ENCODE peak calls at places on chromosomes 12 and 14, in eight cellular contexts. V is adipocyte; I is PC-9; H is CD4-positive, CD25-positive, alpha-beta regulatory T cell; N is adrenal gland; B is CD8-positive, alpha-beta T cell; W is effector memory CD4-positive, alpha-beta T cell; C is left ventricle myocardium inferior. J is an unnamed sample. For H3K9me3, the result is how much of the 10 kb centered on the place peaks cover.

GRCh38 chr12:128791395-128792322 is 32.1 kb downstream of the SLC15A4 start:
- DNase-seq in V (no peak), I (no peak), H (no peak), N (no peak), B (no peak), W (no peak), C (no peak), J (peak)

GRCh38 chr12:10268037-10268436 is 39.6 kb upstream of the KLRD1 start:
- DNase-seq in V (no peak), I (no peak), H (no peak), N (no peak), B (no peak), W (no peak), C (no peak), J (no peak)

GRCh38 chr12:112122823-112123690 is 2.3 kb upstream of the TRAFD1 start:
- DNase-seq in V (peak), I (no peak), H (no peak), N (no peak), B (no peak), W (no peak), C (no peak), J (no peak)

GRCh38 chr14:93937519-93937918 is 10.4 kb downstream of the FAM181A start:
- DNase-seq in V (no peak), I (no peak), H (no peak), N (no peak), B (no peak), W (no peak), C (no peak), J (no peak)

GRCh38 chr12:105910030-105910429 is 228.7 kb downstream of the NUAK1 start:
- DNase-seq in V (no peak), I (no peak), H (no peak), N (no peak), B (no peak), W (no peak), C (no peak), J (no peak)

GRCh38 chr14:64704743-64705405 is 650 bp downstream of the PLEKHG3 start:
- DNase-seq in V (peak), I (no peak), H (no peak), N (no peak), B (no peak), W (no peak), C (no peak), J (peak)

GRCh38 chr12:52541709-52542108 is 11.2 kb downstream of the KRT71 start:
- DNase-seq in V (no peak), I (no peak), H (no peak), N (no peak), B (no peak), W (no peak), C (no peak), J (no peak)

GRCh38 chr14:24064091-24064795 is 7.1 kb upstream of the CPNE6 start:
- DNase-seq in V (no peak), I (no peak), H (no peak), N (no peak), B (no peak), W (no peak), C (no peak), J (no peak)

GRCh38 chr12:46388427-46388992 is 15.9 kb upstream of the SLC38A2 start:
- DNase-seq in V (peak), I (no peak), H (no peak), N (no peak), B (no peak), W (no peak), C (no peak), J (no peak)

GRCh38 chr14:91159906-91160305 is 46.0 kb downstream of the DGLUCY start:
- DNase-seq in V (no peak), I (no peak), H (no peak), N (no peak), B (no peak), W (no peak), C (no peak), J (no peak)

GRCh38 chr14:76253111-76253510 is 101.4 kb downstream of the GPATCH2L start:
- DNase-seq in V (no peak), I (no peak), H (no peak), N (no peak), B (no peak), W (no peak), C (no peak), J (no peak)

GRCh38 chr14:22391908-22392307 is 197.1 kb downstream of the DAD1 start:
- DNase-seq in V (peak), I (peak), H (no peak), N (peak), B (no peak), W (no peak), C (peak), J (peak)

GRCh38 chr12:92649511-92650227 is 53.1 kb upstream of the PLEKHG7 start:
- DNase-seq in V (peak), I (peak), H (peak), N (peak), B (peak), W (peak), C (no peak), J (peak)

GRCh38 chr12:74646831-74647230 is 109.2 kb downstream of the ATXN7L3B start:
- DNase-seq in V (peak), I (no peak), H (no peak), N (no peak), B (no peak), W (no peak), C (no peak), J (no peak)

GRCh38 chr14:71933026-71933587 is 878 bp downstream of the RGS6 start:
- DNase-seq in V (peak), I (no peak), H (peak), N (no peak), B (no peak), W (no peak), C (no peak), J (no peak)

GRCh38 chr12:56661560-56661959 is 15.8 kb upstream of the ATP5F1B start:
- DNase-seq in V (no peak), I (peak), H (no peak), N (no peak), B (no peak), W (no peak), C (no peak), J (no peak)

GRCh38 chr14:55938249-55938791 is 179.9 kb upstream of the PELI2 start:
- DNase-seq in V (peak), I (no peak), H (no peak), N (no peak), B (no peak), W (no peak), C (peak), J (no peak)

GRCh38 chr14:91858536-91859275 is 8.6 kb downstream of the TC2N start:
- DNase-seq in V (peak), I (peak), H (no peak), N (peak), B (peak), W (no peak), C (no peak), J (no peak)

GRCh38 chr12:14836336-14837210 is 6.8 kb downstream of the ART4 start:
- DNase-seq in V (peak), I (peak), H (no peak), N (peak), B (no peak), W (no peak), C (no peak), J (no peak)

GRCh38 chr12:47087088-47087688 is 7.4 kb upstream of the AMIGO2 start:
- DNase-seq in V (peak), I (no peak), H (no peak), N (no peak), B (no peak), W (no peak), C (no peak), J (no peak)

GRCh38 chr14:42994001-42994736 is 1387.5 kb downstream of the LRFN5 start:
- DNase-seq in V (no peak), I (peak), H (no peak), N (no peak), B (no peak), W (no peak), C (no peak), J (no peak)

GRCh38 chr14:94123296-94123695 is 6.1 kb downstream of the IFI27L2 start:
- DNase-seq in V (no peak), I (no peak), H (no peak), N (no peak), B (no peak), W (no peak), C (no peak), J (peak)

GRCh38 chr12:62575036-62575435 is 108.4 kb downstream of the MON2 start:
- DNase-seq in V (no peak), I (no peak), H (no peak), N (no peak), B (no peak), W (no peak), C (no peak), J (no peak)

GRCh38 chr14:102927878-102928411 is 5.5 kb downstream of the AMN start:
- DNase-seq in V (no peak), I (peak), H (no peak), N (no peak), B (no peak), W (no peak), C (no peak), J (peak)

GRCh38 chr14:54722791-54723432 is 156.0 kb downstream of the SAMD4A start:
- DNase-seq in V (peak), I (no peak), H (peak), N (no peak), B (no peak), W (no peak), C (no peak), J (no peak)

GRCh38 chr14:65137648-65138317 is 35.5 kb upstream of the MAX start:
- DNase-seq in V (no peak), I (no peak), H (no peak), N (no peak), B (no peak), W (no peak), C (no peak), J (no peak)

GRCh38 chr12:63899396-63899795 is 54.9 kb downstream of the SRGAP1 start:
- DNase-seq in V (no peak), I (no peak), H (no peak), N (no peak), B (no peak), W (no peak), C (no peak), J (peak)

GRCh38 chr12:27711957-27712356 is 1.3 kb downstream of the MRPS35 start:
- DNase-seq in V (no peak), I (no peak), H (no peak), N (no peak), B (no peak), W (no peak), C (no peak), J (no peak)

GRCh38 chr12:113030875-113031525 is 25.5 kb upstream of the DTX1 start:
- DNase-seq in V (peak), I (peak), H (peak), N (peak), B (no peak), W (no peak), C (no peak), J (no peak)

GRCh38 chr12:77845831-77846230 is 15.1 kb downstream of the NAV3 start:
- DNase-seq in V (peak), I (no peak), H (no peak), N (no peak), B (no peak), W (no peak), C (no peak), J (no peak)

GRCh38 chr12:106736051-106736957 is 38.2 kb upstream of the RIC8B start:
- DNase-seq in V (no peak), I (no peak), H (peak), N (no peak), B (no peak), W (no peak), C (no peak), J (no peak)

GRCh38 chr12:93514853-93515252 is 47.5 kb downstream of the MRPL42 start:
- DNase-seq in V (peak), I (no peak), H (no peak), N (no peak), B (no peak), W (no peak), C (no peak), J (no peak)

GRCh38 chr12:57609781-57610552 is 1.3 kb upstream of the ARHGEF25 start:
- DNase-seq in V (no peak), I (no peak), H (no peak), N (no peak), B (no peak), W (no peak), C (peak), J (no peak)

GRCh38 chr14:94163806-94164205 is 10.3 kb upstream of the PPP4R4 start:
- DNase-seq in V (no peak), I (no peak), H (no peak), N (no peak), B (no peak), W (no peak), C (no peak), J (no peak)

GRCh38 chr12:50637870-50638481 is 125.9 kb upstream of the ATF1 start:
- DNase-seq in V (peak), I (no peak), H (peak), N (no peak), B (no peak), W (no peak), C (no peak), J (no peak)

GRCh38 chr14:106662947-106663346 is 1136.6 kb downstream of the TMEM121 start:
- DNase-seq in V (no peak), I (no peak), H (no peak), N (no peak), B (no peak), W (no peak), C (no peak), J (no peak)
- H3K9me3 ChIP-seq in V (under half), I (under half), H (under half), N (under half), B (under half), W (under half), C (under half), J (under half)

DNA sequence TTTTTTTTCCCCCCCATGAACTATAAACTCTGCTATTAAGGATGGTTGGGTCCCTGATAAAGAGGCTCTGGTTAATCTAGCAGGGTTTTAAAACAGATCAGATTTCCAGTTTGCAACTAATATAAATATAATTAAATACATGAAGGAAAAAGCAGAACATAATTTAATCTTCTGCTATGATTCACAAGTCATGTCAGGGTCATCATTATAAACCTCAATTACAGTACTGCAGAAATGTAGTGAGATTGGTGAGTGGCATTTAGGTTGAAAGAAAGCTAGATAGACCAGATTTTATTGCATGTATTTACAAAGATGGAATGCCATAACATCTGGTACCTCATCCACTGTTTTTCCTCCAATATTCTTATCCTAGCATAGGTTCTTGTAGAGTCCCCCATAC is 14.5 kb upstream of the RASSF8 start:
- DNase-seq in V (no peak), I (no peak), H (no peak), N (no peak), B (no peak), W (no peak), C (no peak), J (no peak)
- H3K4me3 ChIP-seq in V (no peak), I (no peak), H (no peak), N (no peak), B (no peak), W (no peak), C (no peak), J (no peak)

GRCh38 chr14:48331421-48331820 is 656.0 kb upstream of the MDGA2 start:
- DNase-seq in V (no peak), I (no peak), H (no peak), N (no peak), B (no peak), W (no peak), C (no peak), J (no peak)
- H3K9me3 ChIP-seq in V (under half), I (under half), H (under half), N (under half), B (under half), W (under half), C (under half), J (under half)

GRCh38 chr14:39016733-39017095 is 86.3 kb downstream of the SEC23A start:
- DNase-seq in V (no peak), I (no peak), H (no peak), N (no peak), B (no peak), W (no peak), C (no peak), J (no peak)
- H3K4me3 ChIP-seq in V (no peak), I (no peak), H (no peak), N (no peak), B (no peak), W (no peak), C (no peak), J (no peak)

DNA sequence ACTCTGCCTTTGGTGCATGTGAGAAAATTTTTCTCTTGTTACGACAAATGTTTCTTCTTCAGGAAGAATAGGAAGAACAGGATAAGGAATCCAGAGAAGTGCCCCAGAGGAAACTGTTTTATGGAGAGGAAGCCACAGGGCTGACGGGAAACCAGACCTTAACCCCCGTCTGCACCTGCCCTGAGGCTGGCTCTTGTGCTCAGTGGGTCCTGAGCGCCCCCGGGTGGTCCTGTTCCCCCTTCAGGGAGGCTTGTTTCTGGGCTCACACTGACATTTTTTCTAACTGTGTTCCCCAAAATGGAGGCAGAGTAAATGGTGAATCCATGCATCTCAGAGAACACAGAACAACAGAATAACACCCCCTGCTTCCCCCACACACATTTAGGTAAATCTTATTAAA is 691.8 kb downstream of the TMEM121 start:
- DNase-seq in V (no peak), I (no peak), H (no peak), N (no peak), B (no peak), W (no peak), C (no peak), J (no peak)
- H3K9me3 ChIP-seq in V (under half), I (under half), H (under half), N (under half), B (under half), W (under half), C (under half), J (under half)

DNA sequence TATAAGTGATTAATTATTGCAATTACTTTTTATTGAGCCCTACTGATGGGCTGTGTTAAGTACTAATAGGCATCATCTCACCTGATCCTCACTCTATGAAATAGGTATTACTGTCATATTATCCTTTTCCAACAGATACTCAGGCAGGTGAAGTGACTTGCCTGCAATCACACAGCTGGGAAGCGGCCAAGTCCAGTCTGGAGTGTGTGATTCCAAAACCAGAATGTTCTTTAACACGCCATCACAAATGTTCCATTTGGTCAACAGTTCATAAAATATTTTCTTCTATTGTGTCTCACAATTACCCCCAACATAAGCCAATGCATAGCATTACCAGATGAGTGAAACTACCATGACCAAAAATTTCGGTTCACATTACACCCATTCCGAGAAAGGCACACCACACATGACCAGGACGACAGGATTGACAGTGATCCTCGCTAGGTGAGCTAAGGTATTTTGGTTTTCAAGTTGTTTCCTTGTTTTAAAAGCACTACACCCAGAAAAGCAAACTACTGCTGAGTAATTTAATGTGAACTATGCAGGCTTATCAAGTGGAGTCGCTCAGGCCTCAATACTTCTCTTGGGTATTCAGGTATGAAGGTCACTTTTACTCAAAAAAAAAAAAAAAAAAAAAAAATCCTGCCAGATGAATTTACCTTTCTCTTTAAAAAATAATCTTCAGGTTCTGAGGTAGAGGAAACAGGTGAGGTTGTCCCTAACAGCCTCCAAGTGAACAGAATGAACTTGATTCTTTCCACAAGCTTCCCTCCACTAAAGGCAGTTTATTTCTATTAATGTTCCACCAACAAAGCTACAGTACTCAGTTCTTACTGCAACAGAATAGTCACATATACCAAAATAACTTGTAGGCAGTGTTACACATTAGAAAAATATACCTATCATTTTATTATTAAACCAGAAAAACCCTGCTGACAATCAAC is 2.4 kb downstream of the VPS37B start:
- DNase-seq in V (no peak), I (no peak), H (no peak), N (no peak), B (no peak), W (no peak), C (no peak), J (peak)
- H3K4me3 ChIP-seq in V (peak), I (peak), H (peak), N (no peak), B (peak), W (no peak), C (peak), J (peak)

DNA sequence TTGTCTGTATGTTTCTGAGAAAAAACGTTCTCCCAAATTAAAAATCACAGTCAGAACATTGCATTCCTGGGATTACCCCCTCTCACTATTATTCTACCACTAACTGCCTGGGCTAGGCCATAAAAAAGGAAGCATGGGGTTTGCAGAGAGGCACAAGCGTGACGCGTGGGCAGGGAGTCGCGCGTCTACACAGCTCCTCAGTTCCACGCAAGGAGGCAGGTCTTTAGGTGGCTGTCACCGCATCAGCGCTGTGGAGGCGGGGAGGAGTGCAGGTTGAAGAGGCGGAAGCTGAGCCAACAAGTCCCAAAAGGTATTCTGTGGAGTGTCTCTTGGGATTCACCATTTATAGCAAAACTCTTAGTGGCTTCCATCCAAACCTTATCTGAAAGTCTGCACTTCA is 109.9 kb downstream of the RIMBP2 start:
- DNase-seq in V (no peak), I (no peak), H (no peak), N (no peak), B (no peak), W (no peak), C (no peak), J (no peak)
- H3K9me3 ChIP-seq in V (under half), I (under half), H (under half), N (under half), B (under half), W (under half), C (under half), J (under half)

J was measured in colonic mucosa.